ENCODE peak calls at places on chromosomes 1 and 21, in five cellular contexts. E is activated naive CD8-positive, alpha-beta T cell treated with anti-CD3 and anti-CD28 coated beads, Interleukin-2, amount 10 ng/mL, durations not matched to agents 7 days and 5 days; M is cardiac muscle cell; Z is COR-L47; N is SW 1271. T is an unnamed sample.

GRCh38 chr1:36408479-36408878 is 10.8 kb upstream of the LSM10 start:
- DNase-seq in E (no peak), M (no peak), Z (no peak), N (no peak), T (no peak)

GRCh38 chr1:64318428-64318827 is 115.0 kb downstream of the UBE2U start:
- DNase-seq in E (no peak), M (no peak), Z (no peak), N (no peak), T (no peak)

GRCh38 chr1:185291647-185292046 is 25.4 kb downstream of the IVNS1ABP start:
- DNase-seq in E (no peak), M (no peak), Z (no peak), N (no peak), T (no peak)

GRCh38 chr1:217527151-217527550 is 103.7 kb downstream of the GPATCH2 start:
- DNase-seq in E (no peak), M (no peak), Z (no peak), N (no peak), T (no peak)

GRCh38 chr1:79006564-79006963 is at the start of gene ADGRL4:
- DNase-seq in E (no peak), M (peak; percentile 31), Z (no peak), N (no peak), T (peak; percentile 81)

GRCh38 chr1:153505576-153505975 is 30.2 kb downstream of the S100A6 start:
- DNase-seq in E (no peak), M (no peak), Z (no peak), N (no peak), T (no peak)

GRCh38 chr21:42414928-42415769 is 11.4 kb downstream of the UBASH3A start:
- DNase-seq in E (peak; percentile 76), M (no peak), Z (no peak), N (no peak), T (peak; percentile 75)

GRCh38 chr1:172547071-172547470 is 14.1 kb downstream of the SUCO start:
- DNase-seq in E (no peak), M (no peak), Z (no peak), N (no peak), T (no peak)

GRCh38 chr1:61808968-61809367 is 66.7 kb downstream of the PATJ start:
- DNase-seq in E (no peak), M (no peak), Z (no peak), N (no peak), T (no peak)